ENCODE peak calls at places on chromosomes 13 and 19, in ten cellular contexts. W, H, E, F, R, B, J, A, M and K are unnamed samples.

GRCh38 chr13:91417660-91418325 is 19.4 kb downstream of the GPC5 start:
- DNase-seq in B (no peak), F (no peak), H (no peak), A (no peak), M (no peak), W (no peak), J (no peak), E (no peak), R (no peak), K (no peak)

GRCh38 chr13:24271231-24271610 is 38.2 kb upstream of the C1QTNF9 start:
- DNase-seq in H (no peak), A (no peak), J (no peak), M (no peak), B (no peak), R (no peak), E (no peak), F (no peak), W (no peak), K (no peak)

GRCh38 chr19:3028305-3029069 is 593 bp downstream of the TLE2 start:
- DNase-seq in J (no peak), F (no peak), A (no peak), W (no peak), R (no peak), H (no peak), M (no peak), B (no peak), E (peak; percentile 68), K (no peak)

GRCh38 chr19:2345794-2346663 is 14.0 kb upstream of the TMPRSS9 start:
- DNase-seq in H (peak; percentile 44), W (no peak), F (no peak), M (no peak), R (no peak), J (no peak), B (no peak), A (peak; percentile 49), E (peak; percentile 40), K (peak; percentile 41)

GRCh38 chr19:12896460-12896859 is 5.5 kb downstream of the GCDH start:
- DNase-seq in B (no peak), W (no peak), A (no peak), R (no peak), H (no peak), J (no peak), F (no peak), M (no peak), E (no peak), K (no peak)

GRCh38 chr19:15187026-15188007 is 13.5 kb downstream of the NOTCH3 start:
- DNase-seq in A (no peak), W (no peak), B (no peak), E (no peak), J (no peak), M (no peak), F (no peak), H (no peak), R (no peak), K (no peak)

GRCh38 chr19:9917322-9917721 is 19.0 kb downstream of the OLFM2 start:
- DNase-seq in R (no peak), W (peak; percentile 37), M (no peak), B (no peak), A (peak; percentile 30), H (peak; percentile 76), E (peak; percentile 14), J (no peak), F (no peak), K (peak; percentile 70)

GRCh38 chr13:32107474-32107873 is 75.9 kb downstream of the FRY start:
- DNase-seq in A (no peak), J (no peak), E (no peak), B (no peak), M (no peak), R (no peak), W (no peak), F (no peak), H (no peak), K (no peak)

GRCh38 chr19:9848060-9848459 is 12.9 kb downstream of the PIN1 start:
- DNase-seq in A (no peak), F (no peak), H (no peak), E (no peak), J (no peak), M (no peak), W (no peak), R (no peak), B (peak; percentile 49), K (no peak)

GRCh38 chr13:60090579-60090978 is 73.1 kb downstream of the DIAPH3 start:
- DNase-seq in A (no peak), H (peak; percentile 45), F (no peak), M (no peak), W (peak; percentile 63), E (no peak), B (no peak), R (no peak), J (no peak), K (peak; percentile 34)

GRCh38 chr13:73136776-73137175 is 78.0 kb downstream of the KLF5 start:
- DNase-seq in E (no peak), A (no peak), H (peak; percentile 5), M (no peak), J (no peak), B (no peak), F (no peak), R (no peak), W (peak; percentile 21), K (no peak)

GRCh38 chr19:39746836-39747529 is 9.2 kb upstream of the CLC start:
- DNase-seq in R (no peak), M (no peak), B (no peak), F (no peak), J (no peak), A (peak; percentile 73), W (no peak), H (no peak), E (no peak), K (no peak)

GRCh38 chr19:40744554-40745401 is 5.5 kb downstream of the ACTMAP start:
- DNase-seq in A (no peak), F (no peak), J (no peak), B (no peak), W (no peak), H (no peak), E (peak; percentile 62), M (no peak), R (no peak), K (peak; percentile 53)

GRCh38 chr19:41332468-41332867 is 21.3 kb downstream of the TGFB1 start:
- DNase-seq in H (no peak), J (no peak), R (no peak), M (no peak), E (no peak), W (no peak), B (no peak), F (no peak), A (no peak), K (no peak)

GRCh38 chr19:15913384-15913783 is 15.5 kb upstream of the CYP4F2 start:
- DNase-seq in A (no peak), E (no peak), H (no peak), M (no peak), W (no peak), F (no peak), B (no peak), R (no peak), J (no peak), K (no peak)

GRCh38 chr13:74052402-74052928 is 81.7 kb downstream of the KLF12 start:
- DNase-seq in M (no peak), H (no peak), E (no peak), R (no peak), F (no peak), A (no peak), B (no peak), J (no peak), W (no peak), K (no peak)

GRCh38 chr19:1945899-1946298 is 4.9 kb downstream of the CSNK1G2 start:
- DNase-seq in W (peak; percentile 7), B (no peak), F (no peak), A (peak; percentile 51), J (no peak), M (no peak), H (peak; percentile 33), E (peak; percentile 26), R (peak; percentile 80), K (peak; percentile 17)

GRCh38 chr13:69595181-69595580 is 512.4 kb upstream of the ATXN8OS start:
- DNase-seq in B (no peak), J (no peak), A (no peak), H (no peak), W (no peak), M (no peak), R (no peak), F (no peak), E (no peak), K (no peak)

GRCh38 chr19:10544242-10544752 is 593 bp downstream of the ATG4D start:
- DNase-seq in M (no peak), B (no peak), W (no peak), J (no peak), E (peak; percentile 69), F (no peak), A (peak; percentile 73), R (no peak), H (peak; percentile 35), K (no peak)

GRCh38 chr19:53047379-53047778 is 2.8 kb downstream of the ERVV-2 start:
- DNase-seq in R (no peak), F (no peak), B (no peak), A (no peak), H (no peak), J (no peak), W (no peak), E (no peak), M (no peak), K (no peak)

GRCh38 chr13:113935081-113935511 is 38.8 kb downstream of the C13orf46 start:
- DNase-seq in M (no peak), J (no peak), W (no peak), R (peak; percentile 48), H (no peak), F (no peak), A (no peak), E (peak; percentile 5), B (no peak), K (no peak)

GRCh38 chr13:86402500-86402899 is 603.3 kb upstream of the SLITRK6 start:
- DNase-seq in A (no peak), B (no peak), H (no peak), J (no peak), R (no peak), E (no peak), M (no peak), W (no peak), F (no peak), K (no peak)
- H3K4me3 ChIP-seq in A (no peak overlapping the region), B (no peak overlapping the region), H (no peak overlapping the region), J (no peak overlapping the region), R (no peak overlapping the region), E (no peak overlapping the region), M (no peak overlapping the region), W (no peak overlapping the region), F (no peak overlapping the region), K (no peak overlapping the region)

GRCh38 chr13:28984326-28984725 is 164.2 kb downstream of the MTUS2 start:
- DNase-seq in M (no peak), B (no peak), A (no peak), J (no peak), H (no peak), E (no peak), R (no peak), W (no peak), F (no peak), K (no peak)
- H3K4me3 ChIP-seq in M (no peak overlapping the region), B (no peak overlapping the region), A (no peak overlapping the region), J (no peak overlapping the region), H (no peak overlapping the region), E (no peak overlapping the region), R (no peak overlapping the region), W (no peak overlapping the region), F (peak overlapping the region; percentile 63), K (no peak overlapping the region)

GRCh38 chr13:98976941-98977340 is 923 bp downstream of the DOCK9 start:
- DNase-seq in B (no peak), M (no peak), F (no peak), W (peak; percentile 71), R (no peak), E (no peak), H (no peak), A (no peak), J (no peak), K (peak; percentile 70)
- H3K4me3 ChIP-seq in B (peak overlapping the region; percentile 70), M (peak overlapping the region; percentile 68), F (peak overlapping the region; percentile 71), W (no peak overlapping the region), R (peak overlapping the region; percentile 39), E (no peak overlapping the region), H (peak overlapping the region; percentile 61), A (no peak overlapping the region), J (peak overlapping the region; percentile 48), K (peak overlapping the region; percentile 55)

GRCh38 chr13:112056739-112057433 is 10.1 kb upstream of the SOX1 start:
- DNase-seq in E (no peak), J (no peak), B (no peak), R (no peak), M (no peak), F (no peak), A (no peak), H (no peak), W (no peak), K (no peak)
- H3K4me3 ChIP-seq in E (no peak overlapping the region), J (no peak overlapping the region), B (peak overlapping the region; percentile 60), R (peak overlapping the region; percentile 17), M (no peak overlapping the region), F (no peak overlapping the region), A (no peak overlapping the region), H (no peak overlapping the region), W (no peak overlapping the region), K (no peak overlapping the region)